ENCODE peak calls at places on chromosomes 6 and 20, in five cellular contexts. T, X, W, V and Z are unnamed samples. For H3K9me3, the result is how much of the 10 kb centered on the place peaks cover.

GRCh38 chr6:26576929-26577719 is 19.6 kb upstream of the ABT1 start:
- DNase-seq in W (peak), T (peak), X (no peak), V (peak), Z (no peak)

GRCh38 chr6:145531032-145531431 is 204.3 kb downstream of the EPM2A start:
- DNase-seq in T (no peak), V (no peak), W (no peak), X (no peak), Z (no peak)

GRCh38 chr6:150167479-150167873 is 24.6 kb downstream of the PPP1R14C start:
- DNase-seq in V (no peak), W (no peak), X (no peak), T (no peak), Z (no peak)

GRCh38 chr6:36848658-36849441 is 9.6 kb upstream of the CPNE5 start:
- DNase-seq in T (no peak), W (peak), V (peak), X (peak), Z (peak)

GRCh38 chr6:132330759-132331158 is 70.5 kb downstream of the MOXD1 start:
- DNase-seq in V (no peak), T (no peak), W (no peak), X (no peak), Z (no peak)

GRCh38 chr6:165746331-165746730 is 83.3 kb upstream of the PDE10A start:
- DNase-seq in T (no peak), W (no peak), X (no peak), V (no peak), Z (no peak)

GRCh38 chr6:137693737-137694136 is 173.3 kb upstream of the TNFAIP3 start:
- DNase-seq in W (no peak), T (no peak), X (no peak), V (no peak), Z (no peak)

GRCh38 chr6:118377711-118378414 is 170.2 kb upstream of the PLN start:
- DNase-seq in X (no peak), W (no peak), T (no peak), V (peak), Z (no peak)

GRCh38 chr6:219641-220198 is 72.6 kb upstream of the DUSP22 start:
- DNase-seq in V (peak), T (peak), X (peak), W (no peak), Z (peak)

GRCh38 chr20:47805951-47806350 is 20.7 kb upstream of the SULF2 start:
- DNase-seq in V (no peak), X (no peak), W (peak), T (no peak), Z (no peak)

GRCh38 chr6:87698618-87699017 is 3.4 kb downstream of the AKIRIN2 start:
- DNase-seq in T (peak), X (no peak), V (no peak), W (no peak), Z (no peak)

GRCh38 chr6:16711551-16712249 is 49.6 kb downstream of the ATXN1 start:
- DNase-seq in X (peak), V (no peak), T (no peak), W (no peak), Z (no peak)

GRCh38 chr20:47998736-47999135 is 213.5 kb upstream of the SULF2 start:
- DNase-seq in T (no peak), X (no peak), W (no peak), V (no peak), Z (no peak)

GRCh38 chr6:163568275-163568674 is 153.8 kb downstream of the QKI start:
- DNase-seq in W (no peak), V (no peak), X (no peak), T (no peak), Z (no peak)

GRCh38 chr20:54167909-54168872 is 5.6 kb downstream of the CYP24A1 start:
- DNase-seq in T (peak), X (no peak), W (no peak), V (no peak), Z (no peak)

GRCh38 chr6:142802124-142802523 is 142.9 kb downstream of the HIVEP2 start:
- DNase-seq in V (no peak), T (peak), W (no peak), X (no peak), Z (no peak)

GRCh38 chr6:114465511-114465910 is 122.7 kb upstream of the HS3ST5 start:
- DNase-seq in T (no peak), W (no peak), V (no peak), X (no peak), Z (no peak)

GRCh38 chr6:79713701-79714322 is 82.7 kb downstream of the SH3BGRL2 start:
- DNase-seq in X (peak), V (no peak), W (no peak), T (peak), Z (peak)

GRCh38 chr20:63508072-63508768 is 9.3 kb upstream of the EEF1A2 start:
- DNase-seq in W (no peak), V (no peak), X (no peak), T (no peak), Z (no peak)

GRCh38 chr6:108476381-108476780 is 84.3 kb upstream of the FOXO3 start:
- DNase-seq in X (no peak), T (no peak), V (no peak), W (no peak), Z (no peak)

GRCh38 chr6:150363733-150364132 is 5.1 kb upstream of the IYD start:
- DNase-seq in T (no peak), W (no peak), X (no peak), V (no peak), Z (no peak)

GRCh38 chr6:68575765-68576439 is 59.2 kb upstream of the ADGRB3 start:
- DNase-seq in T (no peak), V (peak), W (no peak), X (no peak), Z (no peak)

GRCh38 chr6:71967436-71967835 is 81.1 kb downstream of the RIMS1 start:
- DNase-seq in W (no peak), V (no peak), T (peak), X (no peak), Z (no peak)

GRCh38 chr20:63567382-63568169 is 6.5 kb downstream of the HELZ2 start:
- DNase-seq in T (no peak), V (peak), W (no peak), X (peak), Z (peak)

GRCh38 chr20:50958733-50959542 is at the start of gene MOCS3:
- DNase-seq in W (peak), V (peak), X (peak), T (peak), Z (peak)

GRCh38 chr6:37679539-37680476 is 17.9 kb downstream of the MDGA1 start:
- DNase-seq in V (no peak), X (no peak), W (no peak), T (no peak), Z (no peak)

GRCh38 chr6:126786262-126786661 is 332.2 kb upstream of the RSPO3 start:
- DNase-seq in V (no peak), T (peak), W (no peak), X (no peak), Z (no peak)

GRCh38 chr6:156731436-156731835 is 45.7 kb upstream of the ARID1B start:
- DNase-seq in X (no peak), T (peak), W (no peak), V (no peak), Z (no peak)

GRCh38 chr6:36487698-36488097 is 44.9 kb downstream of the KCTD20 start:
- DNase-seq in X (no peak), V (no peak), T (peak), W (no peak), Z (no peak)

GRCh38 chr20:48676125-48676524 is 151.7 kb downstream of the PREX1 start:
- DNase-seq in W (no peak), V (peak), T (no peak), X (no peak), Z (no peak)

GRCh38 chr6:38187688-38188590 is 368.4 kb downstream of the ZFAND3 start:
- DNase-seq in W (no peak), X (no peak), T (no peak), V (no peak), Z (no peak)

GRCh38 chr6:113833537-113833936 is 23.6 kb upstream of the MARCKS start:
- DNase-seq in X (no peak), V (no peak), T (peak), W (no peak), Z (no peak)

GRCh38 chr6:150622941-150623874 is 23.5 kb downstream of the PLEKHG1 start:
- DNase-seq in V (no peak), W (no peak), T (no peak), X (no peak), Z (no peak)

GRCh38 chr6:38099211-38099610 is 279.7 kb downstream of the ZFAND3 start:
- DNase-seq in V (no peak), T (no peak), X (no peak), W (no peak), Z (no peak)

DNA sequence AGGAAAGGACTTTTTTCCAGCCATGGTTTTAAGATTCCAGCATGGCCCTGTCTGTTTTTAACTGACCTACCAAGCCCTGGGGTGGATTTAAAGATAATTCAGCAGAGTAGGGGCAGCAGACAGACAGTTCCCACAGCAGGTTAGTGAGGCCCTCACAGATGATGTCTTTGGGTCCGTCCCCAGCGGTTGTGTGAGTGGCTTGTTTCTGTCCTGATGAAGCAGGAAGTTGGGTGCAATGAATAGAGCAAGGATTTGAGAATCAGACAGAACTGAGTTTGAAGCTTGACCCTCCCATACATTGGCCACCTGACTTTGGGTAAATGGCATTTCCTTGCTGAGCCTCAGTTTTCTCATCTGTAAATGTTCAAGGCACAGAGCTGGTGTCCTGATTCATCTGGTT is 77.0 kb upstream of the MAFB start:
- DNase-seq in T (no peak), X (no peak), W (no peak), V (no peak), Z (no peak)
- TF ChIP-seq CTCF in T (no peak), X (no peak), W (no peak), V (no peak), Z (no peak)

GRCh38 chr20:59624401-59624800 is 20.1 kb downstream of the PHACTR3 start:
- DNase-seq in X (no peak), T (no peak), V (no peak), W (no peak), Z (no peak)
- H3K9me3 ChIP-seq in X (under half), T (under half), V (under half), W (under half), Z (under half)

GRCh38 chr6:41679696-41680095 is 41.4 kb downstream of the MDFI start:
- DNase-seq in V (no peak), W (no peak), X (no peak), T (no peak), Z (no peak)
- H3K4me3 ChIP-seq in V (no peak), W (no peak), X (no peak), T (no peak), Z (no peak)

DNA sequence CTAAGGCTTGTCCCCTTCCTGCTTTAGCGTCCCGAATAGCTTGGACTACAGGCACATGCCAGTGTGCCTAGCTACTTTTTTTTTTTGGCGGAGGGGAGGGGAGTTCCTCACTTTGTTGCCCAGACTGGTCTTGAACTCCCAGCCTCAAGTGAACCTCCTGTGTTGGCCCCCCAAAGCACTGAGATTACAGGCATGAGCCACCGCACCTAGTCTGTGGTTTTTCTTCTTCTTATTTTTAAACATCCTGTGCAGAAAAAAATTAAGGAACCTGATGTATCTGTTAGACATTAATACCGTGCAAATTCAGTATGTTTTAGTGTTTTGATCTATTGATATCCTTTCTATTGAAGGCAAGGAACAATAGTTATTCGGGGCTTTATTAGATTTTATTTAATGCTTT is 25.7 kb downstream of the HIVEP1 start:
- DNase-seq in V (no peak), X (no peak), W (no peak), T (no peak), Z (no peak)
- TF ChIP-seq CTCF in V (no peak), X (no peak), W (no peak), T (no peak), Z (no peak)

GRCh38 chr6:3090013-3090412 is 21.7 kb downstream of the RIPK1 start:
- DNase-seq in T (no peak), W (no peak), V (no peak), X (no peak), Z (no peak)
- H3K9me3 ChIP-seq in T (under half), W (under half), V (under half), X (under half), Z (under half)